ENCODE peak calls at places on chromosomes 3 and 15, in ten cellular contexts. K is MM.1S, V is mesenchymal stem cell, D is esophagus muscularis mucosa, H is cardiac muscle cell, I is stomach, L is sigmoid colon, P is lung, E is IMR-90, C is neuronal stem cell. X is an unnamed sample.

GRCh38 chr15:91891101-91891500 is 37.6 kb downstream of the SLCO3A1 start:
- DNase-seq in K (no peak), V (no peak), D (no peak), H (no peak), I (no peak), L (no peak), P (no peak), E (no peak), C (no peak), X (no peak)

GRCh38 chr3:120311863-120312794 is 27.1 kb upstream of the GPR156 start:
- DNase-seq in K (no peak), V (no peak), D (no peak), H (no peak), I (no peak), L (no peak), P (no peak), E (no peak), C (no peak), X (no peak)

GRCh38 chr3:184460276-184460675 is 80.4 kb downstream of the CHRD start:
- DNase-seq in K (peak; percentile 72), V (no peak), D (peak; percentile 70), H (no peak), I (no peak), L (no peak), P (no peak), E (peak; percentile 24), C (no peak), X (no peak)

GRCh38 chr3:48789665-48790064 is 58.0 kb downstream of the PRKAR2A start:
- DNase-seq in K (no peak), V (no peak), D (no peak), H (no peak), I (no peak), L (no peak), P (no peak), E (no peak), C (no peak), X (no peak)

GRCh38 chr3:15297592-15298350 is 34.6 kb downstream of the SH3BP5 start:
- DNase-seq in K (no peak), V (no peak), D (no peak), H (peak; percentile 35), I (no peak), L (peak; percentile 39), P (no peak), E (no peak), C (no peak), X (no peak)

GRCh38 chr3:138781012-138781470 is 53.7 kb downstream of the PIK3CB start:
- DNase-seq in K (peak; percentile 83), V (peak; percentile 8), D (no peak), H (no peak), I (peak; percentile 29), L (no peak), P (no peak), E (no peak), C (no peak), X (no peak)

GRCh38 chr3:37579181-37579580 is 282.5 kb upstream of the CTDSPL start:
- DNase-seq in K (no peak), V (no peak), D (no peak), H (no peak), I (no peak), L (no peak), P (no peak), E (no peak), C (no peak), X (no peak)

GRCh38 chr3:16033889-16034687 is 140.4 kb upstream of the GALNT15 start:
- DNase-seq in K (no peak), V (no peak), D (no peak), H (no peak), I (no peak), L (no peak), P (no peak), E (peak; percentile 54), C (no peak), X (peak; percentile 62)

GRCh38 chr3:155496206-155496605 is 202.7 kb upstream of the STRIT1 start:
- DNase-seq in K (no peak), V (no peak), D (no peak), H (no peak), I (no peak), L (no peak), P (no peak), E (no peak), C (no peak), X (no peak)

GRCh38 chr3:5016218-5017161 is 37.3 kb downstream of the BHLHE40 start:
- DNase-seq in K (no peak), V (peak; percentile 66), D (no peak), H (peak; percentile 61), I (peak; percentile 59), L (no peak), P (peak; percentile 54), E (peak; percentile 80), C (no peak), X (peak; percentile 79)

GRCh38 chr3:42347928-42348327 is 62.5 kb downstream of the LYZL4 start:
- DNase-seq in K (no peak), V (no peak), D (no peak), H (no peak), I (no peak), L (no peak), P (no peak), E (no peak), C (no peak), X (no peak)

GRCh38 chr3:149832086-149832485 is 19.1 kb downstream of the RNF13 start:
- DNase-seq in K (no peak), V (no peak), D (no peak), H (no peak), I (no peak), L (no peak), P (no peak), E (peak; percentile 53), C (no peak), X (peak; percentile 13)

GRCh38 chr3:149833241-149833640 is 20.2 kb downstream of the RNF13 start:
- DNase-seq in K (no peak), V (no peak), D (no peak), H (no peak), I (no peak), L (no peak), P (no peak), E (no peak), C (no peak), X (no peak)

GRCh38 chr3:149828390-149828789 is 15.4 kb downstream of the RNF13 start:
- DNase-seq in K (no peak), V (no peak), D (no peak), H (no peak), I (no peak), L (no peak), P (no peak), E (no peak), C (no peak), X (no peak)

GRCh38 chr3:149830902-149831301 is 17.9 kb downstream of the RNF13 start:
- DNase-seq in K (no peak), V (no peak), D (no peak), H (no peak), I (no peak), L (no peak), P (no peak), E (no peak), C (no peak), X (no peak)

GRCh38 chr3:149831321-149831720 is 18.3 kb downstream of the RNF13 start:
- DNase-seq in K (no peak), V (no peak), D (no peak), H (no peak), I (no peak), L (no peak), P (no peak), E (no peak), C (no peak), X (no peak)
- H3K9me3 ChIP-seq in K (peaks cover 5% of the 10 kb centered on the region), V (peaks cover 36% of the 10 kb centered on the region), D (peaks cover 16% of the 10 kb centered on the region), H (peaks cover 3% of the 10 kb centered on the region), I (no peaks in the 10 kb centered on the region), L (peaks cover 7% of the 10 kb centered on the region), P (peaks cover 5% of the 10 kb centered on the region), E (peaks cover 8% of the 10 kb centered on the region), C (peaks cover 11% of the 10 kb centered on the region), X (peaks cover 9% of the 10 kb centered on the region)

GRCh38 chr15:20294651-20295237 is 246.9 kb downstream of the GOLGA6L6 start:
- DNase-seq in K (no peak), V (no peak), D (no peak), H (no peak), I (no peak), L (no peak), P (peak; percentile 29), E (no peak), C (peak; percentile 11), X (no peak)
- H3K9me3 ChIP-seq in K (no peaks in the 10 kb centered on the region), V (no peaks in the 10 kb centered on the region), D (no peaks in the 10 kb centered on the region), H (peaks cover 32% of the 10 kb centered on the region), I (peaks cover 7% of the 10 kb centered on the region), L (no peaks in the 10 kb centered on the region), P (peaks cover 13% of the 10 kb centered on the region), E (peaks cover 33% of the 10 kb centered on the region), C (no peaks in the 10 kb centered on the region), X (peaks cover 22% of the 10 kb centered on the region)

GRCh38 chr3:197253243-197253947 is 45.0 kb downstream of the DLG1 start:
- DNase-seq in K (no peak), V (no peak), D (no peak), H (no peak), I (no peak), L (no peak), P (no peak), E (no peak), C (no peak), X (no peak)

GRCh38 chr3:197242784-197243432 is 55.5 kb downstream of the DLG1 start:
- DNase-seq in K (no peak), V (no peak), D (no peak), H (no peak), I (no peak), L (no peak), P (no peak), E (no peak), C (no peak), X (no peak)

GRCh38 chr3:197244751-197245150 is 53.7 kb downstream of the DLG1 start:
- DNase-seq in K (no peak), V (peak; percentile 42), D (no peak), H (no peak), I (no peak), L (no peak), P (no peak), E (no peak), C (no peak), X (no peak)

GRCh38 chr3:197249542-197249941 is 48.9 kb downstream of the DLG1 start:
- DNase-seq in K (no peak), V (no peak), D (no peak), H (no peak), I (no peak), L (no peak), P (no peak), E (no peak), C (no peak), X (no peak)

DNA sequence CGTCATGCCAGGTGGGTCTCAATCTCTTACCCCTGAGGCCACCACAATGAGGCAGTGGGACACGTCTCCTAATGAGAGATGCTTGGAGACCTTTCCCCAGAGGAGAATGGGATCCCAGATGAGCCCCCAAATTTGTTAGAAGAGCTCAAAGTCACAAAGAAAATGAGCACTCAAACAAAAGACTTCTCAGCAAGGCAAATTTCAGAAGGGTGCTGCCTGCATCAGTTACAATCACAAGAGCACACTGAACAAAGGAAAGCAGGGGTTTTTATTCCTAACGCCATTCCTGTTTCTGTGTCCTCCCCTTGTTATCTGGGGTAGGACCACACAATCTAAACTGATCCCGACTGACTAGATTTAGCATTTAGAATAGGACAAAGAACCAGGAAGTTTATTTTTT is 50.1 kb downstream of the DLG1 start:
- DNase-seq in K (no peak), V (no peak), D (no peak), H (no peak), I (no peak), L (no peak), P (no peak), E (no peak), C (no peak), X (no peak)
- H3K9me3 ChIP-seq in K (peaks cover 3% of the 10 kb centered on the region), V (peaks cover 40% of the 10 kb centered on the region), D (peaks cover 25% of the 10 kb centered on the region), H (no peaks in the 10 kb centered on the region), I (peaks cover 8% of the 10 kb centered on the region), L (peaks cover 7% of the 10 kb centered on the region), P (peaks cover 4% of the 10 kb centered on the region), E (peaks cover 26% of the 10 kb centered on the region), C (peaks cover 28% of the 10 kb centered on the region), X (peaks cover 12% of the 10 kb centered on the region)

GRCh38 chr15:33043636-33044035 is 150.9 kb downstream of the FMN1 start:
- DNase-seq in K (no peak), V (no peak), D (no peak), H (no peak), I (no peak), L (no peak), P (no peak), E (no peak), C (no peak), X (no peak)
- H3K9me3 ChIP-seq in K (no peaks in the 10 kb centered on the region), V (peaks cover 11% of the 10 kb centered on the region), D (peaks cover 11% of the 10 kb centered on the region), H (no peaks in the 10 kb centered on the region), I (no peaks in the 10 kb centered on the region), L (peaks cover 5% of the 10 kb centered on the region), P (peaks cover 9% of the 10 kb centered on the region), E (peaks cover 2% of the 10 kb centered on the region), C (peaks cover 3% of the 10 kb centered on the region), X (peaks cover 8% of the 10 kb centered on the region)

X was measured in astrocyte.